ENCODE peak calls at places on chromosomes 13 and 19, in seven cellular contexts. One of them, this sample, is unnamed.

GRCh38 chr19:49614096-49614857 is 23.3 kb downstream of the PRR12 start:
- DNase-seq in caudate nucleus: no peak
- DNase-seq in naive thymus-derived CD4-positive, alpha-beta T cell: no peak
- DNase-seq in left lung: peak
- DNase-seq in A549: peak
- DNase-seq in CD4-positive, alpha-beta memory T cell: no peak
- DNase-seq in lower lobe of right lung: no peak
- DNase-seq in this sample: no peak

GRCh38 chr13:71087432-71087831 is 779.6 kb downstream of the DACH1 start:
- DNase-seq in naive thymus-derived CD4-positive, alpha-beta T cell: no peak
- DNase-seq in CD4-positive, alpha-beta memory T cell: no peak
- DNase-seq in caudate nucleus: no peak
- DNase-seq in lower lobe of right lung: no peak
- DNase-seq in A549: no peak
- DNase-seq in left lung: peak
- DNase-seq in this sample: no peak

GRCh38 chr13:36998624-36999041 is 507 bp downstream of the ALG5 start:
- DNase-seq in naive thymus-derived CD4-positive, alpha-beta T cell: peak
- DNase-seq in A549: no peak
- DNase-seq in lower lobe of right lung: peak
- DNase-seq in caudate nucleus: peak
- DNase-seq in CD4-positive, alpha-beta memory T cell: peak
- DNase-seq in left lung: peak
- DNase-seq in this sample: peak

GRCh38 chr13:100506154-100506553 is 82.4 kb downstream of the GGACT start:
- DNase-seq in naive thymus-derived CD4-positive, alpha-beta T cell: no peak
- DNase-seq in left lung: no peak
- DNase-seq in CD4-positive, alpha-beta memory T cell: no peak
- DNase-seq in A549: no peak
- DNase-seq in lower lobe of right lung: no peak
- DNase-seq in caudate nucleus: no peak
- DNase-seq in this sample: no peak

GRCh38 chr19:18198374-18198773 is 5.4 kb downstream of the MPV17L2 start:
- DNase-seq in A549: no peak
- DNase-seq in naive thymus-derived CD4-positive, alpha-beta T cell: no peak
- DNase-seq in caudate nucleus: no peak
- DNase-seq in left lung: no peak
- DNase-seq in CD4-positive, alpha-beta memory T cell: no peak
- DNase-seq in lower lobe of right lung: no peak
- DNase-seq in this sample: no peak

GRCh38 chr19:13026478-13026999 is 31.3 kb downstream of the NFIX start:
- DNase-seq in left lung: no peak
- DNase-seq in caudate nucleus: no peak
- DNase-seq in CD4-positive, alpha-beta memory T cell: no peak
- DNase-seq in naive thymus-derived CD4-positive, alpha-beta T cell: no peak
- DNase-seq in lower lobe of right lung: no peak
- DNase-seq in A549: no peak
- DNase-seq in this sample: no peak

GRCh38 chr13:45315520-45316167 is 25.3 kb downstream of the TPT1 start:
- DNase-seq in lower lobe of right lung: no peak
- DNase-seq in caudate nucleus: no peak
- DNase-seq in naive thymus-derived CD4-positive, alpha-beta T cell: no peak
- DNase-seq in CD4-positive, alpha-beta memory T cell: no peak
- DNase-seq in A549: no peak
- DNase-seq in left lung: no peak
- DNase-seq in this sample: no peak

GRCh38 chr13:45584816-45585215 is 30.7 kb downstream of the ERICH6B start:
- DNase-seq in lower lobe of right lung: no peak
- DNase-seq in CD4-positive, alpha-beta memory T cell: no peak
- DNase-seq in naive thymus-derived CD4-positive, alpha-beta T cell: no peak
- DNase-seq in A549: no peak
- DNase-seq in left lung: no peak
- DNase-seq in caudate nucleus: no peak
- DNase-seq in this sample: no peak

GRCh38 chr13:108272333-108272732 is 2.8 kb downstream of the TNFSF13B start:
- DNase-seq in CD4-positive, alpha-beta memory T cell: no peak
- DNase-seq in naive thymus-derived CD4-positive, alpha-beta T cell: no peak
- DNase-seq in left lung: no peak
- DNase-seq in caudate nucleus: no peak
- DNase-seq in lower lobe of right lung: no peak
- DNase-seq in A549: no peak
- DNase-seq in this sample: no peak

GRCh38 chr19:34494601-34495000 is 13.0 kb downstream of the WTIP start:
- DNase-seq in naive thymus-derived CD4-positive, alpha-beta T cell: no peak
- DNase-seq in CD4-positive, alpha-beta memory T cell: no peak
- DNase-seq in A549: no peak
- DNase-seq in lower lobe of right lung: no peak
- DNase-seq in caudate nucleus: no peak
- DNase-seq in left lung: peak
- DNase-seq in this sample: no peak

GRCh38 chr13:112184261-112184660 is 117.3 kb downstream of the SOX1 start:
- DNase-seq in CD4-positive, alpha-beta memory T cell: no peak
- DNase-seq in caudate nucleus: no peak
- DNase-seq in A549: no peak
- DNase-seq in left lung: no peak
- DNase-seq in naive thymus-derived CD4-positive, alpha-beta T cell: no peak
- DNase-seq in lower lobe of right lung: no peak
- DNase-seq in this sample: no peak

GRCh38 chr13:38213307-38213706 is 136.3 kb upstream of the UFM1 start:
- DNase-seq in caudate nucleus: no peak
- DNase-seq in left lung: no peak
- DNase-seq in naive thymus-derived CD4-positive, alpha-beta T cell: no peak
- DNase-seq in A549: no peak
- DNase-seq in lower lobe of right lung: no peak
- DNase-seq in CD4-positive, alpha-beta memory T cell: no peak
- DNase-seq in this sample: no peak

GRCh38 chr19:460877-461609 is at the start of gene SHC2:
- DNase-seq in naive thymus-derived CD4-positive, alpha-beta T cell: no peak
- DNase-seq in A549: no peak
- DNase-seq in CD4-positive, alpha-beta memory T cell: no peak
- DNase-seq in caudate nucleus: no peak
- DNase-seq in left lung: peak
- DNase-seq in lower lobe of right lung: no peak
- DNase-seq in this sample: no peak

GRCh38 chr19:45130236-45130635 is 30.5 kb downstream of the NKPD1 start:
- DNase-seq in left lung: no peak
- DNase-seq in CD4-positive, alpha-beta memory T cell: peak
- DNase-seq in caudate nucleus: no peak
- DNase-seq in lower lobe of right lung: no peak
- DNase-seq in naive thymus-derived CD4-positive, alpha-beta T cell: no peak
- DNase-seq in A549: no peak
- DNase-seq in this sample: no peak

GRCh38 chr19:20923077-20923871 is at the start of gene ZNF85:
- DNase-seq in A549: no peak
- DNase-seq in lower lobe of right lung: peak
- DNase-seq in left lung: peak
- DNase-seq in CD4-positive, alpha-beta memory T cell: peak
- DNase-seq in caudate nucleus: peak
- DNase-seq in naive thymus-derived CD4-positive, alpha-beta T cell: peak
- DNase-seq in this sample: peak

GRCh38 chr13:40119852-40120251 is 464.4 kb downstream of the COG6 start:
- DNase-seq in CD4-positive, alpha-beta memory T cell: no peak
- DNase-seq in lower lobe of right lung: no peak
- DNase-seq in A549: no peak
- DNase-seq in naive thymus-derived CD4-positive, alpha-beta T cell: no peak
- DNase-seq in left lung: no peak
- DNase-seq in caudate nucleus: no peak
- DNase-seq in this sample: no peak

GRCh38 chr13:48232420-48233096 is 448 bp upstream of the ITM2B start:
- DNase-seq in left lung: no peak
- DNase-seq in A549: no peak
- DNase-seq in caudate nucleus: no peak
- DNase-seq in CD4-positive, alpha-beta memory T cell: no peak
- DNase-seq in lower lobe of right lung: no peak
- DNase-seq in naive thymus-derived CD4-positive, alpha-beta T cell: peak
- DNase-seq in this sample: no peak

GRCh38 chr19:10891360-10892108 is 20.2 kb downstream of the CARM1 start:
- DNase-seq in CD4-positive, alpha-beta memory T cell: no peak
- DNase-seq in left lung: no peak
- DNase-seq in caudate nucleus: no peak
- DNase-seq in lower lobe of right lung: no peak
- DNase-seq in A549: no peak
- DNase-seq in naive thymus-derived CD4-positive, alpha-beta T cell: no peak
- DNase-seq in this sample: no peak
- H3K27ac ChIP-seq in CD4-positive, alpha-beta memory T cell: no peak
- H3K27ac ChIP-seq in left lung: peak
- H3K27ac ChIP-seq in caudate nucleus: no peak
- H3K27ac ChIP-seq in lower lobe of right lung: no peak
- H3K27ac ChIP-seq in A549: no peak
- H3K27ac ChIP-seq in naive thymus-derived CD4-positive, alpha-beta T cell: no peak
- H3K27ac ChIP-seq in this sample: no peak

DNA sequence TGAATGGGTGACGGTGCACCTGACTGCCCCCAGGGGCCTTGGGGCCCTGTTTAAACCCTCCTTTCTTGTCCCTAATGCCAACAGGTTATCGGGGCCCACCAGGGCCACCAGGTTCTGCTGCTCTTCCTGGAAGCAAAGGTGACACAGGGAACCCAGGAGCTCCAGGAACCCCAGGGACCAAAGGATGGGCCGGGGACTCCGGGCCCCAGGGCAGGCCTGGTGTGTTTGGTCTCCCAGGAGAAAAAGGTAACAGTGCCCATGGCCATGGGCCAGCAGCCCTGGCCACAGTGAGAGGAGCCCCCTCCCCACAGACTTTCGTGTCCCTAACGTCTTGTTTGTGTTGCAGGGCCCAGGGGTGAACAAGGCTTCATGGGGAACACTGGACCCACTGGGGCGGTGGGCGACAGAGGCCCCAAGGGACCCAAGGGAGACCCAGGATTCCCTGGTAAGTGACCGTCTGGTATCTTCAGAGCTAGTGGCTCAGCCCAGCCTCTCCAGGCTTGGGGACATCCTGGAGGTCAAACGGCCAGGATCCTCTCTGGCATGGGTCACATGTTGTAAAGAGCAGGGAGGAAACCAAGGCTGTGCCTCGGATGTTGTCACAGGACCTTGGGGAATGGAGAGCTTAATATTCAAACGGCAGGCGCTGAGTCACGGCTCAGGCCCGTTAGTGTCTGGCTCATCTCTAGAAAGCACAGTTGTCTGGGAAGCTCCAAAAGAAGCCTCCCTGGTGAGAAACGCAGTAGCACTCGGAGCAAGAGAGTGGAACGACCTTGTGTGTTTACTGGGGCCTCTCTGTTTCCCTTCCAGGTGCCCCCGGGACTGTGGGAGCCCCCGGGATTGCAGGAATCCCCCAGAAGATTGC is 58.3 kb downstream of the RAB20 start:
- DNase-seq in naive thymus-derived CD4-positive, alpha-beta T cell: no peak
- DNase-seq in CD4-positive, alpha-beta memory T cell: no peak
- DNase-seq in lower lobe of right lung: no peak
- DNase-seq in A549: no peak
- DNase-seq in caudate nucleus: no peak
- DNase-seq in left lung: peak
- DNase-seq in this sample: no peak
- H3K27ac ChIP-seq in naive thymus-derived CD4-positive, alpha-beta T cell: no peak
- H3K27ac ChIP-seq in CD4-positive, alpha-beta memory T cell: no peak
- H3K27ac ChIP-seq in lower lobe of right lung: no peak
- H3K27ac ChIP-seq in A549: no peak
- H3K27ac ChIP-seq in caudate nucleus: no peak
- H3K27ac ChIP-seq in left lung: no peak
- H3K27ac ChIP-seq in this sample: no peak

GRCh38 chr19:46478356-46478986 is 7.1 kb upstream of the PNMA8A start:
- DNase-seq in naive thymus-derived CD4-positive, alpha-beta T cell: peak
- DNase-seq in lower lobe of right lung: no peak
- DNase-seq in caudate nucleus: peak
- DNase-seq in CD4-positive, alpha-beta memory T cell: no peak
- DNase-seq in A549: no peak
- DNase-seq in left lung: no peak
- DNase-seq in this sample: no peak

GRCh38 chr19:46482645-46483044 is 11.3 kb upstream of the PNMA8A start:
- DNase-seq in caudate nucleus: no peak
- DNase-seq in left lung: no peak
- DNase-seq in naive thymus-derived CD4-positive, alpha-beta T cell: no peak
- DNase-seq in CD4-positive, alpha-beta memory T cell: no peak
- DNase-seq in lower lobe of right lung: no peak
- DNase-seq in A549: no peak
- DNase-seq in this sample: no peak

GRCh38 chr19:46481947-46482346 is 10.6 kb upstream of the PNMA8A start:
- DNase-seq in left lung: no peak
- DNase-seq in CD4-positive, alpha-beta memory T cell: no peak
- DNase-seq in lower lobe of right lung: no peak
- DNase-seq in naive thymus-derived CD4-positive, alpha-beta T cell: no peak
- DNase-seq in A549: no peak
- DNase-seq in caudate nucleus: no peak
- DNase-seq in this sample: no peak

GRCh38 chr19:46480409-46480808 is 9.0 kb upstream of the PNMA8A start:
- DNase-seq in A549: no peak
- DNase-seq in caudate nucleus: no peak
- DNase-seq in CD4-positive, alpha-beta memory T cell: no peak
- DNase-seq in lower lobe of right lung: no peak
- DNase-seq in naive thymus-derived CD4-positive, alpha-beta T cell: no peak
- DNase-seq in left lung: no peak
- DNase-seq in this sample: no peak

DNA sequence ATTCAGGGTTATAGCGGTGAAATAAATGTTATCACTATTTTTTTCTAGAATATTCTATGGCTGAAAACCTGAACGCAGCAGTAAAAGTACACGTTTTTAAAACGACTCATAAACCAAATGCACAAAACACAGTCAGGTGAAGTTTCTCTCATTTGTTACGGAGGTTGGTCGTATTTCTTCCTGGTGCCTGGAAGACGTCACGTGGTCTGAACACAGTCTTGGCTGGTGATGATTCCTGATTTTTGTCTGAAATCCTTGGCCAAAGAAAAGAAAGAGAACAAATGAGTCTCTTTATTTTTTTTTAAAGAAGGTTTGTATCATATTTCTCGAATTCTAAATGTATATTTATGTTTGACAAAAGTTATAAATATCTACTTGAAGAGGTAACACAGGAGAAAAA is 9.8 kb upstream of the PNMA8A start:
- DNase-seq in caudate nucleus: no peak
- DNase-seq in CD4-positive, alpha-beta memory T cell: no peak
- DNase-seq in lower lobe of right lung: no peak
- DNase-seq in A549: no peak
- DNase-seq in left lung: no peak
- DNase-seq in naive thymus-derived CD4-positive, alpha-beta T cell: no peak
- DNase-seq in this sample: no peak
- H3K27ac ChIP-seq in caudate nucleus: no peak
- H3K27ac ChIP-seq in CD4-positive, alpha-beta memory T cell: no peak
- H3K27ac ChIP-seq in lower lobe of right lung: peak
- H3K27ac ChIP-seq in A549: no peak
- H3K27ac ChIP-seq in left lung: peak
- H3K27ac ChIP-seq in naive thymus-derived CD4-positive, alpha-beta T cell: no peak
- H3K27ac ChIP-seq in this sample: no peak

GRCh38 chr19:11198769-11199469 is 1.6 kb upstream of the KANK2 start:
- DNase-seq in CD4-positive, alpha-beta memory T cell: no peak
- DNase-seq in lower lobe of right lung: no peak
- DNase-seq in A549: no peak
- DNase-seq in naive thymus-derived CD4-positive, alpha-beta T cell: no peak
- DNase-seq in left lung: no peak
- DNase-seq in caudate nucleus: no peak
- DNase-seq in this sample: no peak
- H3K27ac ChIP-seq in CD4-positive, alpha-beta memory T cell: no peak
- H3K27ac ChIP-seq in lower lobe of right lung: peak
- H3K27ac ChIP-seq in A549: peak
- H3K27ac ChIP-seq in naive thymus-derived CD4-positive, alpha-beta T cell: no peak
- H3K27ac ChIP-seq in left lung: peak
- H3K27ac ChIP-seq in caudate nucleus: no peak
- H3K27ac ChIP-seq in this sample: no peak